ENCODE peak calls at places on chromosomes 12 and 14, in four cellular contexts. One of them, this sample, is unnamed.

GRCh38 chr12:31221566-31221945 is 104.4 kb downstream of the SINHCAF start:
- DNase-seq in vagina: peak; percentile 80
- DNase-seq in breast epithelium: no peak
- DNase-seq in heart left ventricle: no peak
- DNase-seq in this sample: no peak

GRCh38 chr14:105999361-106000028 is 473.1 kb downstream of the TMEM121 start:
- DNase-seq in vagina: no peak
- DNase-seq in breast epithelium: no peak
- DNase-seq in heart left ventricle: peak; percentile 86
- DNase-seq in this sample: no peak

GRCh38 chr12:29572938-29573337 is 75.5 kb upstream of the OVCH1 start:
- DNase-seq in vagina: no peak
- DNase-seq in breast epithelium: no peak
- DNase-seq in heart left ventricle: no peak
- DNase-seq in this sample: no peak

GRCh38 chr14:64405295-64405694 is 17.1 kb downstream of the MTHFD1 start:
- DNase-seq in vagina: no peak
- DNase-seq in breast epithelium: no peak
- DNase-seq in heart left ventricle: no peak
- DNase-seq in this sample: no peak

GRCh38 chr12:114395755-114396152 is 10.2 kb downstream of the TBX5 start:
- DNase-seq in vagina: no peak
- DNase-seq in breast epithelium: no peak
- DNase-seq in heart left ventricle: no peak
- DNase-seq in this sample: no peak

GRCh38 chr14:99603471-99603933 is 505 bp downstream of the CCDC85C start:
- DNase-seq in vagina: no peak
- DNase-seq in breast epithelium: no peak
- DNase-seq in heart left ventricle: no peak
- DNase-seq in this sample: no peak

GRCh38 chr14:41749425-41749824 is 142.7 kb downstream of the LRFN5 start:
- DNase-seq in vagina: no peak
- DNase-seq in breast epithelium: no peak
- DNase-seq in heart left ventricle: no peak
- DNase-seq in this sample: no peak

GRCh38 chr14:21039585-21040369 is 2.4 kb upstream of the RNASE7 start:
- DNase-seq in vagina: no peak
- DNase-seq in breast epithelium: no peak
- DNase-seq in heart left ventricle: no peak
- DNase-seq in this sample: peak; percentile 43

GRCh38 chr12:104591272-104591940 is 134.7 kb downstream of the CHST11 start:
- DNase-seq in vagina: no peak
- DNase-seq in breast epithelium: no peak
- DNase-seq in heart left ventricle: no peak
- DNase-seq in this sample: no peak

GRCh38 chr12:54379401-54380201 is 4.9 kb downstream of the ZNF385A start:
- DNase-seq in vagina: no peak
- DNase-seq in breast epithelium: peak; percentile 93
- DNase-seq in heart left ventricle: peak; percentile 95
- DNase-seq in this sample: peak; percentile 85

GRCh38 chr12:54376596-54377468 is 7.7 kb downstream of the ZNF385A start:
- DNase-seq in vagina: no peak
- DNase-seq in breast epithelium: no peak
- DNase-seq in heart left ventricle: peak; percentile 61
- DNase-seq in this sample: no peak

GRCh38 chr12:54375258-54375579 is 9.3 kb downstream of the ZNF385A start:
- DNase-seq in vagina: no peak
- DNase-seq in breast epithelium: no peak
- DNase-seq in heart left ventricle: no peak
- DNase-seq in this sample: no peak

GRCh38 chr12:54378791-54379400 is 5.6 kb downstream of the ZNF385A start:
- DNase-seq in vagina: no peak
- DNase-seq in breast epithelium: no peak
- DNase-seq in heart left ventricle: peak; percentile 84
- DNase-seq in this sample: no peak

GRCh38 chr12:54377797-54378515 is 6.6 kb downstream of the ZNF385A start:
- DNase-seq in vagina: no peak
- DNase-seq in breast epithelium: no peak
- DNase-seq in heart left ventricle: peak; percentile 54
- DNase-seq in this sample: no peak
- H3K27ac ChIP-seq in vagina: peak overlapping the region; percentile 93
- H3K27ac ChIP-seq in breast epithelium: no peak overlapping the region
- H3K27ac ChIP-seq in heart left ventricle: no peak overlapping the region
- H3K27ac ChIP-seq in this sample: peak overlapping the region; percentile 14

GRCh38 chr12:66321433-66321832 is 19.1 kb downstream of the HELB start:
- DNase-seq in vagina: no peak
- DNase-seq in breast epithelium: no peak
- DNase-seq in heart left ventricle: no peak
- DNase-seq in this sample: no peak
- H3K27ac ChIP-seq in vagina: no peak overlapping the region
- H3K27ac ChIP-seq in breast epithelium: no peak overlapping the region
- H3K27ac ChIP-seq in heart left ventricle: peak overlapping the region; percentile 22
- H3K27ac ChIP-seq in this sample: no peak overlapping the region

DNA sequence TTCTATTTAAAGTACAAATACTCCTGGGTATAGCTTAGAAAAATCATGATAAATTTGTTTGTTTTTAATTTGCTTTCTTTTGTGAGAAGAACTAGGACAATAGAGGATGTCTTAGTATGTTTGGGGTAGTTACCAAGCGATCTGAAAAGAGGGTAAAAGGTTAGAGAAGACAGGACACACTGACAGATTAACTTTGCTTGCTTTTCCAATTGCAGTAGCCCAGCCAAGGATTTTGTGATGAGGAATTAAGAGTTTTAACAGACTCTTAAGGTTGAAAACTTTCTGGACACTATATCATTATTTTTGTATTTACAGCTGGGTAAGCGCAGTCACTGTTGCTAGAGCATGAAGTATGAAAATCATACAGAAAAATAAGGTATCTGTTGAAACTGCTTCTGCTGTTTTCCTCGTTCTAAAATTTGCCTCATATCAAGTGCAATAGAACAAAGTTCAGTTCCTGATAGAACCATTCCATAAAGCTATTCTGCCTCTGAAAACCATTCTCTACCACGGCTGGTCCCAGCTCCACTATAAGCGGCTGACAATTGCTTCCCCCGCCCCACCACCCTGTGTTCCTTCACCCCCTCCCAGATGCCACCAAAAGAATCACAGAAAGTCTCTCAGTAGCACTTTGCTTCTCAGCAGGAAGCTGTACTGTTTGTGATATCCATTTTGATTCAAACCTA is 413.4 kb downstream of the BCAT1 start:
- DNase-seq in vagina: no peak
- DNase-seq in breast epithelium: no peak
- DNase-seq in heart left ventricle: no peak
- DNase-seq in this sample: no peak
- H3K27ac ChIP-seq in vagina: peak overlapping the region; percentile 39
- H3K27ac ChIP-seq in breast epithelium: peak overlapping the region; percentile 8
- H3K27ac ChIP-seq in heart left ventricle: no peak overlapping the region
- H3K27ac ChIP-seq in this sample: peak overlapping the region; percentile 58

DNA sequence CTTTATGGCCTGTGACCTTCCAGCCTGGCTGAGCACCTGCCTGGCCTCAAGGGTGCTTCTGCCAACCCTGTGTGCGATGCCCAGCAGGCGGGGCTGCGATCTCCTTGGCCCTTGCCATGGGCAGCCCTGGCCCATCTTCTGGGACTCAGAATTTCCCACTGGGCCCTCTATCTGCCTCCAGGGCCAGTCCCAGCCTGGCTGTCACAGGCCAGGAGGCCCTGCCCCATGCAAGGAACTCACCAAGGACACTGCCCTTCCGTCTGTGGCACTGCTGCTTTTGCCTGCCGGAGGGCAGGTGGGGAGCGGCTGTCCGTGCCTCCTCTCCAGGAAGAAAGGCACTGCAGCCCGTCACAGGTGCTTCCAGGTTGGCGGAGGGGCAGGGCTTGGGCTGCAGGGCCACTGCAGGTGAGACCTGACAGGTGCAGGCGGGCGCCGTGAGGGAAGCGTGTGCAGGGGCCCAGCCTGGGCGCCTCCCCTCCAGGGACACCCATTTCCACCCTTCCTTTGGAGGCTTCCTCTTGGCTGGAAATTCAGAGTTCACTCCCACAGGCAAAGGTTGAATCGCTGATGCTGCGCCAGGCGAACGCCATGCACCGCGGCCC is 177.8 kb downstream of the KIF26A start:
- DNase-seq in vagina: no peak
- DNase-seq in breast epithelium: peak; percentile 46
- DNase-seq in heart left ventricle: peak; percentile 44
- DNase-seq in this sample: no peak
- H3K27ac ChIP-seq in vagina: no peak overlapping the region
- H3K27ac ChIP-seq in breast epithelium: no peak overlapping the region
- H3K27ac ChIP-seq in heart left ventricle: no peak overlapping the region
- H3K27ac ChIP-seq in this sample: no peak overlapping the region

GRCh38 chr12:92330654-92331053 is 185.0 kb upstream of the BTG1 start:
- DNase-seq in vagina: no peak
- DNase-seq in breast epithelium: no peak
- DNase-seq in heart left ventricle: no peak
- DNase-seq in this sample: no peak

GRCh38 chr12:92326877-92327276 is 181.2 kb upstream of the BTG1 start:
- DNase-seq in vagina: no peak
- DNase-seq in breast epithelium: no peak
- DNase-seq in heart left ventricle: no peak
- DNase-seq in this sample: no peak

GRCh38 chr12:92324849-92325500 is 179.3 kb upstream of the BTG1 start:
- DNase-seq in vagina: no peak
- DNase-seq in breast epithelium: no peak
- DNase-seq in heart left ventricle: no peak
- DNase-seq in this sample: no peak
- H3K27ac ChIP-seq in vagina: no peak overlapping the region
- H3K27ac ChIP-seq in breast epithelium: no peak overlapping the region
- H3K27ac ChIP-seq in heart left ventricle: no peak overlapping the region
- H3K27ac ChIP-seq in this sample: no peak overlapping the region

GRCh38 chr14:103113303-103113702 is 10.0 kb upstream of the TNFAIP2 start:
- DNase-seq in vagina: no peak
- DNase-seq in breast epithelium: no peak
- DNase-seq in heart left ventricle: no peak
- DNase-seq in this sample: no peak

GRCh38 chr14:103116645-103117044 is 6.6 kb upstream of the TNFAIP2 start:
- DNase-seq in vagina: no peak
- DNase-seq in breast epithelium: no peak
- DNase-seq in heart left ventricle: no peak
- DNase-seq in this sample: no peak

GRCh38 chr14:103113774-103114173 is 9.5 kb upstream of the TNFAIP2 start:
- DNase-seq in vagina: no peak
- DNase-seq in breast epithelium: no peak
- DNase-seq in heart left ventricle: no peak
- DNase-seq in this sample: no peak

GRCh38 chr14:103118019-103118662 is 5.1 kb upstream of the TNFAIP2 start:
- DNase-seq in vagina: no peak
- DNase-seq in breast epithelium: no peak
- DNase-seq in heart left ventricle: peak; percentile 86
- DNase-seq in this sample: no peak

GRCh38 chr14:103115845-103116572 is 7.3 kb upstream of the TNFAIP2 start:
- DNase-seq in vagina: no peak
- DNase-seq in breast epithelium: no peak
- DNase-seq in heart left ventricle: no peak
- DNase-seq in this sample: no peak
- H3K27ac ChIP-seq in vagina: peak overlapping the region; percentile 71
- H3K27ac ChIP-seq in breast epithelium: no peak overlapping the region
- H3K27ac ChIP-seq in heart left ventricle: peak overlapping the region; percentile 83
- H3K27ac ChIP-seq in this sample: no peak overlapping the region

DNA sequence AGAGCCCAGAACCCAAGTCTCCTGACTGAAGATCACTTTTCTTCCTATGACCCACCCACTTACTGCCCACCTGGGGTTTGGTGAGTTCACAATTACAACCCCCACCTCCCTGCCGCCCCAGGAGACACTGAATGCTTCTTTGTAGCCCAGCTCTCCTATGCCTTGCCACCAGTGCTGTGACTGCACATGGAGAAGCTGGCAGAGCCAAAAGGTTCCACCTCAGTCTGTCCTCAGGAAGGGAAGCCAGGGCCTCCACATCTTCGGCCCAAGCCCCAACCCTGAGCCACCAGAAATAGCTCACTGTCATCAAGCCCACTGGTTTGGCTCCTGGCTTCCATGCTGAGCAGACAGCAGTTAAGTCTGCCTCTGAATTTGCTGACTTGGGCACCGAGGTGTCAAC is 25.6 kb downstream of the OTUB2 start:
- DNase-seq in vagina: peak; percentile 79
- DNase-seq in breast epithelium: no peak
- DNase-seq in heart left ventricle: no peak
- DNase-seq in this sample: no peak
- H3K27ac ChIP-seq in vagina: peak overlapping the region; percentile 44
- H3K27ac ChIP-seq in breast epithelium: no peak overlapping the region
- H3K27ac ChIP-seq in heart left ventricle: no peak overlapping the region
- H3K27ac ChIP-seq in this sample: peak overlapping the region; percentile 68

GRCh38 chr12:49885663-49886461 is 17.8 kb downstream of the FAIM2 start:
- DNase-seq in vagina: no peak
- DNase-seq in breast epithelium: no peak
- DNase-seq in heart left ventricle: peak; percentile 19
- DNase-seq in this sample: no peak
- H3K27ac ChIP-seq in vagina: no peak overlapping the region
- H3K27ac ChIP-seq in breast epithelium: no peak overlapping the region
- H3K27ac ChIP-seq in heart left ventricle: no peak overlapping the region
- H3K27ac ChIP-seq in this sample: no peak overlapping the region

This sample was measured in caudate nucleus.